ENCODE peak calls at places on chromosomes 11 and 22, in ten cellular contexts. O, X, H, S, J, I, A, B, D and V are unnamed samples.
A peak's percentile ranks its signal among the peaks of the same experiment; 100 is the strongest.

GRCh38 chr11:5291207-5291838 is 10.4 kb downstream of the OR51B4 start:
- DNase-seq in O (no peak), X (no peak), H (peak; percentile 23), S (peak; percentile 47), J (no peak), I (no peak), A (no peak), B (peak; percentile 12), D (no peak), V (no peak)

GRCh38 chr11:11618973-11619435 is 2.8 kb downstream of the GALNT18 start:
- DNase-seq in O (no peak), X (no peak), H (peak; percentile 26), S (peak; percentile 58), J (no peak), I (no peak), A (no peak), B (no peak), D (no peak), V (no peak)

GRCh38 chr11:5380740-5381342 is 2.8 kb upstream of the OR51M1 start:
- DNase-seq in O (peak; percentile 22), X (peak; percentile 19), H (peak; percentile 81), S (peak; percentile 36), J (peak; percentile 58), I (peak; percentile 67), A (no peak), B (peak; percentile 43), D (no peak), V (no peak)

GRCh38 chr11:117885777-117886176 is 9.3 kb upstream of the FXYD6 start:
- DNase-seq in O (no peak), X (peak; percentile 87), H (peak; percentile 92), S (no peak), J (no peak), I (no peak), A (no peak), B (no peak), D (no peak), V (no peak)

GRCh38 chr11:12529793-12530192 is 144.4 kb upstream of the TEAD1 start:
- DNase-seq in O (no peak), X (no peak), H (no peak), S (no peak), J (no peak), I (no peak), A (no peak), B (no peak), D (no peak), V (no peak)

GRCh38 chr11:42237701-42238235 is 778.3 kb upstream of the LRRC4C start:
- DNase-seq in O (no peak), X (no peak), H (no peak), S (no peak), J (no peak), I (no peak), A (no peak), B (no peak), D (no peak), V (no peak)

GRCh38 chr22:41171996-41172395 is 33.1 kb upstream of the L3MBTL2 start:
- DNase-seq in O (no peak), X (no peak), H (no peak), S (no peak), J (no peak), I (no peak), A (no peak), B (no peak), D (no peak), V (no peak)

GRCh38 chr11:69425895-69426544 is 55.4 kb upstream of the LINC01488 start:
- DNase-seq in O (no peak), X (no peak), H (no peak), S (no peak), J (no peak), I (no peak), A (no peak), B (no peak), D (no peak), V (no peak)

GRCh38 chr22:18954333-18954732 is 18.2 kb upstream of the PRODH start:
- DNase-seq in O (peak; percentile 79), X (peak; percentile 67), H (peak; percentile 79), S (peak; percentile 22), J (peak; percentile 65), I (peak; percentile 74), A (peak; percentile 41), B (peak; percentile 40), D (no peak), V (peak; percentile 17)

GRCh38 chr11:99988105-99988907 is 698.8 kb upstream of the ARHGAP42 start:
- DNase-seq in O (peak; percentile 9), X (no peak), H (no peak), S (no peak), J (no peak), I (no peak), A (no peak), B (no peak), D (no peak), V (no peak)

GRCh38 chr22:21068681-21069276 is 23.0 kb downstream of the LRRC74B start:
- DNase-seq in O (no peak), X (no peak), H (no peak), S (no peak), J (no peak), I (no peak), A (no peak), B (no peak), D (no peak), V (no peak)

GRCh38 chr11:112237451-112237850 is 11.2 kb downstream of the PTS start:
- DNase-seq in O (no peak), X (no peak), H (no peak), S (no peak), J (no peak), I (no peak), A (no peak), B (no peak), D (no peak), V (no peak)

GRCh38 chr11:21727102-21727501 is 465.8 kb upstream of the ANO5 start:
- DNase-seq in O (no peak), X (no peak), H (no peak), S (no peak), J (no peak), I (no peak), A (no peak), B (no peak), D (no peak), V (no peak)

GRCh38 chr22:21937821-21938070 is 14.9 kb downstream of the PPM1F start:
- DNase-seq in O (no peak), X (peak; percentile 64), H (no peak), S (no peak), J (no peak), I (no peak), A (no peak), B (no peak), D (no peak), V (no peak)

GRCh38 chr11:122108192-122108799 is 7.7 kb downstream of the BLID start:
- DNase-seq in O (peak; percentile 52), X (no peak), H (peak; percentile 58), S (no peak), J (peak; percentile 61), I (no peak), A (no peak), B (peak; percentile 10), D (no peak), V (no peak)

GRCh38 chr11:67732045-67732787 is 57.8 kb upstream of the ALDH3B2 start:
- DNase-seq in O (no peak), X (no peak), H (peak; percentile 46), S (peak; percentile 63), J (no peak), I (no peak), A (peak; percentile 9), B (peak; percentile 8), D (peak; percentile 2), V (no peak)

GRCh38 chr22:47976219-47976618 is 1213.8 kb downstream of the TBC1D22A start:
- DNase-seq in O (no peak), X (no peak), H (no peak), S (no peak), J (no peak), I (no peak), A (no peak), B (no peak), D (no peak), V (no peak)
- H3K9me3 ChIP-seq in O (no peaks in the 10 kb centered on the region), X (peaks cover 49% of the 10 kb centered on the region), H (no peaks in the 10 kb centered on the region), S (peaks cover 7% of the 10 kb centered on the region), J (no peaks in the 10 kb centered on the region), I (peaks cover 6% of the 10 kb centered on the region), A (no peaks in the 10 kb centered on the region), B (no peaks in the 10 kb centered on the region), D (no peaks in the 10 kb centered on the region), V (no peaks in the 10 kb centered on the region)

DNA sequence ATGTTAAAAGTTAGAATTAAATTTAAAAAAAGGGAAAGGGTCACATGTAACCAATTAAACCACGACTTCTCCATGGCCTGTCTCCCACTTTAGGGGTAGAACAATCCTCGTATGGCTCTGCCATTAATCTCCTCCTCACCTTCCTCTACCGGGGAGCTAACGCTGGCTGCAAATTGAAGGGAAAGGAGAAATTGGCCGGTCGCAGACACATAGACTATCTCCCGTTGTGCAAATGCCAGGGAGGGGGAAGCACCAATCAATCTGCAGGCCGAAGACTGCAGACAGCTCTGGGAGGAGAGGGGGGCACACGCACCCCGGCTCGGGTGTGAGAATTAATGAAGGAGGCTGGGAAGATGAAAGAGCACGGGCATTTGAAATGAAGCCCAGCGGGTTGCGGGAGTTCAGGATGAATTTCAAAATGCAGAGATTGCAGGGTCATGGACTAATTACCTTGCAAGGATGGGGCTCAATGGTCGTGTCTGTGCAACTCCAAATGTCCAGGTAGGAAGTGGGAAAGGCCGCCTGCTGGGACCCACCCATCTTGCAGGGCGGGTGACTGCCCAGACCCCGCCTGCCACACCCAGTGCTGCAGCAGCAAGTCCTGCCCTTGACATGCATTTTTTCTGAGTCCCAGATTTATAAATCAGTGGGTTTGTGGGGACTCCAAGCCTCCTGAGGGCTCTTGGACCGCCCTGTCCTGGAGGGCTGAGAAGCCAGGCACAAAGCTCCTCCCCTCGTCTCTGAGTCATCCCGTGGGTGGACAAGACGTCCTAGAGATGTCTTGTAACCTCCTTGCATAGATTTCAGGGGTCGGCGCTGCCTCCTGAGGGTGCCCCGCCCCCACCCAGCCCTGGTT is 534.2 kb downstream of the TBC1D22A start:
- DNase-seq in O (no peak), X (no peak), H (no peak), S (no peak), J (no peak), I (no peak), A (no peak), B (no peak), D (no peak), V (no peak)
- H3K9me3 ChIP-seq in O (no peaks in the 10 kb centered on the region), X (no peaks in the 10 kb centered on the region), H (no peaks in the 10 kb centered on the region), S (no peaks in the 10 kb centered on the region), J (no peaks in the 10 kb centered on the region), I (no peaks in the 10 kb centered on the region), A (no peaks in the 10 kb centered on the region), B (no peaks in the 10 kb centered on the region), D (no peaks in the 10 kb centered on the region), V (no peaks in the 10 kb centered on the region)

DNA sequence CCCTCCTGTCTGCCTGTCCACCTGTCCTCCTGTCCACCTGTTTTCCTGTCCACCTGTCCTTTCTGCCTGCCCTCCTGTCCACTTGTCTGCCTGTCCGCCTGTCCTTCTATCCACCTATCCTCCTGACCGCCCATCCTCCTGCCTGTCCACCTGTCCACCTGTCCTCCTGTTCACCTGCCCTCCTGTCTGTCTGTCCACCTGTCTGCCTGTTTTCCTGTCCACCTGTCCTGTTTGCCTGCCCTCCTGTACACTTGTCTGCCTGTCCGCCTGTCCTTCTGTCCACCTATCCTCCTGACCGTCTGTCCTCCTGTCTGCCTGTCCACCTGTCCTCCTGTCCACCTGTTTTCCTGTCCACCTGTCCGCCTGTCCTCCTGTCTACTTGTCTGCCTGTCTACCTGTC is 682.8 kb downstream of the TBC1D22A start:
- DNase-seq in O (no peak), X (no peak), H (no peak), S (no peak), J (no peak), I (no peak), A (no peak), B (no peak), D (no peak), V (no peak)
- H3K9me3 ChIP-seq in O (no peaks in the 10 kb centered on the region), X (peaks cover 13% of the 10 kb centered on the region), H (no peaks in the 10 kb centered on the region), S (no peaks in the 10 kb centered on the region), J (no peaks in the 10 kb centered on the region), I (no peaks in the 10 kb centered on the region), A (no peaks in the 10 kb centered on the region), B (no peaks in the 10 kb centered on the region), D (peaks cover 6% of the 10 kb centered on the region), V (no peaks in the 10 kb centered on the region)

GRCh38 chr11:55474321-55474720 is 79.9 kb upstream of the OR4C15 start:
- DNase-seq in O (no peak), X (no peak), H (no peak), S (no peak), J (no peak), I (no peak), A (no peak), B (no peak), D (no peak), V (no peak)
- H3K9me3 ChIP-seq in O (no peaks in the 10 kb centered on the region), X (no peaks in the 10 kb centered on the region), H (peaks cover 4% of the 10 kb centered on the region), S (no peaks in the 10 kb centered on the region), J (no peaks in the 10 kb centered on the region), I (no peaks in the 10 kb centered on the region), A (no peaks in the 10 kb centered on the region), B (no peaks in the 10 kb centered on the region), D (no peaks in the 10 kb centered on the region), V (no peaks in the 10 kb centered on the region)